ENCODE peak calls at places on chromosomes 12 and 14, in eight cellular contexts. P is stimulated activated CD4-positive, alpha-beta T cell treated with anti-CD3 and anti-CD28 coated beads, Interleukin-1b, Interleukin-23, amount 100 ng/mL, for 48 hours; Q is activated naive CD4-positive, alpha-beta T cell treated with anti-CD3 and anti-CD28 coated beads for 36 hours; H is CD4-positive, CD25-positive, alpha-beta regulatory T cell; F is A549; M is H9; D is NCI-H524 treated with DMSO at 0.1 percent for 48 hours; I is CD4-positive, alpha-beta T cell. K is an unnamed sample.

GRCh38 chr12:116945901-116946550 is 35.3 kb downstream of the FBXW8 start:
- DNase-seq in D (no peak), F (no peak), P (no peak), Q (no peak), M (no peak), I (no peak), H (no peak), K (no peak)

GRCh38 chr12:78087363-78087675 is 256.6 kb downstream of the NAV3 start:
- DNase-seq in H (no peak), D (no peak), F (no peak), I (no peak), P (no peak), M (no peak), Q (no peak), K (no peak)

GRCh38 chr12:18382486-18382885 is 121.2 kb downstream of the PIK3C2G start:
- DNase-seq in M (no peak), I (no peak), H (no peak), D (no peak), F (no peak), P (no peak), Q (no peak), K (no peak)

GRCh38 chr12:13594731-13595514 is 386.5 kb downstream of the GRIN2B start:
- DNase-seq in Q (no peak), P (no peak), I (no peak), F (no peak), D (no peak), M (no peak), H (no peak), K (no peak)

GRCh38 chr12:102484017-102484731 is 3.8 kb upstream of the IGF1 start:
- DNase-seq in Q (peak; percentile 70), F (peak; percentile 55), D (no peak), I (peak; percentile 31), P (peak; percentile 73), M (peak; percentile 56), H (peak; percentile 71), K (peak; percentile 70)

GRCh38 chr12:122947352-122947792 is 18.9 kb downstream of the ABCB9 start:
- DNase-seq in P (no peak), H (no peak), M (no peak), F (no peak), Q (peak; percentile 17), D (no peak), I (no peak), K (no peak)

GRCh38 chr12:77893918-77894317 is 63.2 kb downstream of the NAV3 start:
- DNase-seq in Q (no peak), M (no peak), H (no peak), I (no peak), D (no peak), P (no peak), F (peak; percentile 11), K (no peak)

GRCh38 chr14:76499399-76499798 is 123.5 kb downstream of the ESRRB start:
- DNase-seq in Q (no peak), F (no peak), P (no peak), D (no peak), H (no peak), I (no peak), M (no peak), K (no peak)

GRCh38 chr12:111590552-111590951 is 8.6 kb downstream of the ATXN2 start:
- DNase-seq in M (no peak), F (no peak), P (no peak), D (no peak), H (no peak), I (no peak), Q (no peak), K (no peak)

GRCh38 chr12:15662303-15662980 is 126.7 kb downstream of the EPS8 start:
- DNase-seq in M (no peak), I (no peak), F (peak; percentile 78), Q (no peak), P (no peak), H (no peak), D (no peak), K (no peak)

GRCh38 chr12:69046372-69046771 is 113.4 kb upstream of the CPM start:
- DNase-seq in H (no peak), Q (no peak), F (no peak), I (no peak), M (no peak), P (no peak), D (no peak), K (no peak)

GRCh38 chr12:77584860-77585259 is 245.8 kb upstream of the NAV3 start:
- DNase-seq in Q (no peak), F (no peak), H (no peak), I (no peak), D (peak; percentile 95), P (no peak), M (no peak), K (no peak)

GRCh38 chr14:60097974-60098373 is 6.3 kb downstream of the PCNX4 start:
- DNase-seq in Q (no peak), H (no peak), F (no peak), D (no peak), P (no peak), M (no peak), I (no peak), K (no peak)

GRCh38 chr14:68363841-68364711 is 428.8 kb downstream of the ZFP36L1 start:
- DNase-seq in F (no peak), P (no peak), D (peak; percentile 35), I (no peak), H (no peak), Q (no peak), M (peak; percentile 74), K (no peak)

GRCh38 chr14:95611293-95611880 is 74.8 kb upstream of the TCL1B start:
- DNase-seq in F (no peak), I (no peak), D (no peak), H (no peak), Q (no peak), M (no peak), P (no peak), K (no peak)

GRCh38 chr14:75283162-75283883 is 4.7 kb downstream of the FOS start:
- DNase-seq in M (no peak), I (no peak), D (no peak), Q (no peak), P (no peak), F (no peak), H (no peak), K (peak; percentile 36)

GRCh38 chr12:75692883-75693282 is 181.5 kb upstream of the KRR1 start:
- DNase-seq in F (no peak), I (no peak), H (no peak), P (no peak), M (no peak), D (no peak), Q (no peak), K (no peak)

GRCh38 chr12:121628037-121628436 is 1.7 kb downstream of the ORAI1 start:
- DNase-seq in H (peak; percentile 18), I (no peak), Q (peak; percentile 25), F (no peak), D (no peak), M (no peak), P (no peak), K (peak; percentile 13)

GRCh38 chr12:110627500-110628195 is 13.7 kb downstream of the TCTN1 start:
- DNase-seq in Q (no peak), D (no peak), I (no peak), F (no peak), H (peak; percentile 37), P (no peak), M (no peak), K (no peak)

GRCh38 chr14:61266436-61267220 is 14.5 kb downstream of the TMEM30B start:
- DNase-seq in Q (no peak), D (no peak), H (no peak), M (no peak), I (no peak), F (no peak), P (no peak), K (no peak)

GRCh38 chr12:120539303-120539702 is 5.1 kb downstream of the RNF10 start:
- DNase-seq in I (no peak), P (peak; percentile 23), H (no peak), M (no peak), F (no peak), D (no peak), Q (peak; percentile 23), K (peak; percentile 40)

GRCh38 chr12:110243227-110243626 is 37.8 kb upstream of the ATP2A2 start:
- DNase-seq in I (no peak), F (no peak), D (no peak), H (no peak), M (no peak), P (no peak), Q (no peak), K (no peak)

GRCh38 chr12:96240656-96241055 is 46.5 kb downstream of the ELK3 start:
- DNase-seq in M (no peak), Q (no peak), D (no peak), I (no peak), H (no peak), P (no peak), F (no peak), K (no peak)

GRCh38 chr12:95204141-95204866 is 13.0 kb downstream of the FGD6 start:
- DNase-seq in D (no peak), P (peak; percentile 12), F (peak; percentile 92), I (no peak), H (no peak), Q (peak; percentile 23), M (peak; percentile 80), K (peak; percentile 80)

GRCh38 chr12:55929306-55929791 is 1.6 kb upstream of the DGKA start:
- DNase-seq in I (peak; percentile 94), D (no peak), M (no peak), F (no peak), H (peak; percentile 98), P (peak; percentile 90), Q (peak; percentile 96), K (no peak)

GRCh38 chr14:55200646-55201045 is 9.3 kb upstream of the DLGAP5 start:
- DNase-seq in Q (no peak), F (no peak), D (no peak), P (no peak), I (no peak), M (no peak), H (no peak), K (no peak)

GRCh38 chr14:92513204-92513965 is at the start of gene RIN3:
- DNase-seq in Q (peak; percentile 61), P (peak; percentile 31), D (no peak), F (peak; percentile 46), H (peak; percentile 44), I (peak; percentile 23), M (peak; percentile 72), K (no peak)

GRCh38 chr14:79578470-79578869 is 632.8 kb downstream of the DIO2 start:
- DNase-seq in H (no peak), D (no peak), F (no peak), I (no peak), P (no peak), M (no peak), Q (no peak), K (no peak)

GRCh38 chr14:99968156-99968920 is 96.9 kb upstream of the EVL start:
- DNase-seq in I (no peak), M (no peak), F (no peak), D (no peak), H (no peak), Q (no peak), P (no peak), K (no peak)

GRCh38 chr12:127297327-127297726 is 969.6 kb upstream of the TMEM132C start:
- DNase-seq in I (no peak), Q (no peak), D (no peak), H (no peak), M (no peak), F (no peak), P (no peak), K (no peak)

GRCh38 chr14:90475298-90475697 is 78.5 kb downstream of the CALM1 start:
- DNase-seq in M (no peak), I (no peak), H (no peak), Q (no peak), D (no peak), F (no peak), P (no peak), K (no peak)